ENCODE peak calls at places on chromosomes 13 and 19, in seven cellular contexts. S is HS-27A, M is brain microvascular endothelial cell, T is astrocyte, O is AG20443, R is MV-4-11, H is RPMI8226. N is an unnamed sample.

GRCh38 chr13:33258437-33259193 is 26.9 kb downstream of the STARD13 start:
- DNase-seq in S (no peak), T (no peak), R (no peak), M (no peak), H (no peak), O (peak), N (no peak)

GRCh38 chr19:55696301-55697068 is 21.5 kb downstream of the EPN1 start:
- DNase-seq in T (no peak), M (no peak), H (no peak), O (no peak), S (no peak), R (no peak), N (no peak)

GRCh38 chr19:19514881-19515763 is at the start of gene TSSK6:
- DNase-seq in T (no peak), M (no peak), O (no peak), R (no peak), H (no peak), S (no peak), N (no peak)

GRCh38 chr19:55113570-55114039 is 3.8 kb downstream of the PPP1R12C start:
- DNase-seq in M (peak), R (no peak), T (peak), H (no peak), S (no peak), O (peak), N (peak)

GRCh38 chr19:48006762-48007161 is 12.3 kb downstream of the ELSPBP1 start:
- DNase-seq in R (no peak), H (peak), T (no peak), O (no peak), S (no peak), M (no peak), N (no peak)

GRCh38 chr13:113220877-113221276 is 11.5 kb downstream of the CUL4A start:
- DNase-seq in M (no peak), S (no peak), H (no peak), R (no peak), T (peak), O (no peak), N (no peak)

GRCh38 chr19:3138268-3138667 is 2.4 kb downstream of the GNA15 start:
- DNase-seq in H (no peak), O (no peak), R (no peak), M (no peak), T (no peak), S (no peak), N (no peak)

GRCh38 chr19:44587863-44588752 is 25.3 kb upstream of the IGSF23 start:
- DNase-seq in T (peak), M (peak), S (peak), O (peak), R (peak), H (no peak), N (peak)

GRCh38 chr19:2477732-2478191 is 1.8 kb downstream of the GADD45B start:
- DNase-seq in T (no peak), H (peak), R (no peak), O (no peak), S (no peak), M (no peak), N (no peak)

GRCh38 chr13:20360041-20360491 is 127.9 kb upstream of the GJB6 start:
- DNase-seq in S (peak), M (peak), H (no peak), O (no peak), R (no peak), T (peak), N (no peak)

GRCh38 chr19:16441661-16442071 is 30.1 kb downstream of the EPS15L1 start:
- DNase-seq in S (no peak), T (no peak), O (no peak), M (no peak), H (no peak), R (peak), N (no peak)

GRCh38 chr19:7287716-7288115 is 6.5 kb downstream of the INSR start:
- DNase-seq in M (no peak), H (no peak), T (no peak), O (no peak), R (no peak), S (no peak), N (no peak)

GRCh38 chr19:41753159-41753558 is 2.2 kb upstream of the CEACAM6 start:
- DNase-seq in S (peak), R (peak), T (no peak), O (peak), M (peak), H (peak), N (no peak)

GRCh38 chr13:41577437-41577836 is 120.1 kb downstream of the RGCC start:
- DNase-seq in H (no peak), O (peak), R (peak), T (no peak), M (no peak), S (no peak), N (no peak)

GRCh38 chr19:18099623-18099995 is 2.0 kb downstream of the MAST3 start:
- DNase-seq in H (no peak), S (no peak), O (no peak), T (no peak), M (no peak), R (no peak), N (no peak)

GRCh38 chr13:78827471-78827870 is 168.5 kb upstream of the OBI1 start:
- DNase-seq in H (no peak), O (no peak), R (no peak), M (no peak), S (no peak), T (no peak), N (no peak)

GRCh38 chr13:52830946-52831345 is 17.5 kb downstream of the PCDH8 start:
- DNase-seq in T (peak), S (no peak), R (no peak), H (no peak), O (no peak), M (peak), N (no peak)

GRCh38 chr13:111388851-111389500 is 68.5 kb downstream of the TEX29 start:
- DNase-seq in M (no peak), O (no peak), S (no peak), R (no peak), H (no peak), T (no peak), N (no peak)

GRCh38 chr13:51244637-51245405 is 22.6 kb downstream of the FAM124A start:
- DNase-seq in H (no peak), O (no peak), R (no peak), S (no peak), T (no peak), M (no peak), N (no peak)

GRCh38 chr19:49387936-49388372 is at the start of gene KASH5:
- DNase-seq in O (peak), H (peak), M (no peak), S (no peak), R (peak), T (no peak), N (no peak)